ENCODE peak calls at places on chromosomes 13 and 19, in five cellular contexts. D is BE2C, O is T-cell, C is mesothelial cell of epicardium, N is fibroblast of the aortic adventitia. B is an unnamed sample.

GRCh38 chr19:10450853-10451609 is 30.7 kb downstream of the PDE4A start:
- DNase-seq in D (peak; percentile 71), O (no peak), C (no peak), N (no peak), B (no peak)

GRCh38 chr19:49110567-49110966 is 3.6 kb upstream of the LIN7B start:
- DNase-seq in D (no peak), O (no peak), C (no peak), N (peak; percentile 80), B (no peak)

GRCh38 chr13:27783111-27783510 is 9.2 kb upstream of the GSX1 start:
- DNase-seq in D (no peak), O (no peak), C (no peak), N (peak; percentile 18), B (no peak)

GRCh38 chr13:22931576-22931975 is 249.2 kb upstream of the SGCG start:
- DNase-seq in D (no peak), O (no peak), C (no peak), N (no peak), B (no peak)

GRCh38 chr13:63684822-63685221 is 2269.2 kb upstream of the PCDH20 start:
- DNase-seq in D (no peak), O (no peak), C (no peak), N (no peak), B (no peak)

GRCh38 chr13:24822640-24823039 is 58.7 kb downstream of the RNF17 start:
- DNase-seq in D (no peak), O (no peak), C (no peak), N (no peak), B (peak; percentile 39)

GRCh38 chr19:43525836-43526771 is 897 bp downstream of the ETHE1 start:
- DNase-seq in D (no peak), O (no peak), C (no peak), N (peak; percentile 7), B (no peak)

GRCh38 chr13:90445179-90445578 is 902.3 kb upstream of the MIR17HG start:
- DNase-seq in D (no peak), O (no peak), C (no peak), N (peak; percentile 97), B (no peak)

GRCh38 chr19:10431254-10431942 is 11.1 kb downstream of the PDE4A start:
- DNase-seq in D (no peak), O (no peak), C (no peak), N (peak; percentile 22), B (peak; percentile 75)

GRCh38 chr13:111661052-111661451 is 340.6 kb downstream of the TEX29 start:
- DNase-seq in D (no peak), O (no peak), C (no peak), N (no peak), B (no peak)

B was measured in GM13977.